ENCODE peak calls at places on chromosome 13, in ten cellular contexts. V, Y, I, W, N, R, Q, K, U and B are unnamed samples.

GRCh38 chr13:77510156-77510555 is 25.4 kb upstream of the SCEL start:
- DNase-seq in U (no peak), W (no peak), N (no peak), Y (no peak), R (no peak), I (no peak), V (no peak), K (no peak), Q (no peak), B (no peak)

GRCh38 chr13:45142440-45143345 is 22.4 kb downstream of the GTF2F2 start:
- DNase-seq in W (no peak), U (peak), Y (no peak), N (no peak), V (no peak), I (peak), K (no peak), R (peak), Q (no peak), B (no peak)

GRCh38 chr13:94251801-94252200 is 227.7 kb downstream of the DCT start:
- DNase-seq in W (no peak), R (peak), V (peak), Q (no peak), N (no peak), U (peak), Y (no peak), K (no peak), I (no peak), B (peak)

GRCh38 chr13:75691183-75691582 is 55.1 kb downstream of the LMO7 start:
- DNase-seq in Y (no peak), Q (no peak), U (no peak), K (no peak), V (no peak), W (no peak), N (no peak), I (no peak), R (no peak), B (no peak)

GRCh38 chr13:32315255-32316029 is at the start of the genes BRCA2 and ZAR1L:
- DNase-seq in Q (peak), I (peak), N (peak), Y (peak), W (peak), R (peak), U (peak), V (peak), K (peak), B (peak)

GRCh38 chr13:46178143-46178542 is 3.8 kb downstream of the LCP1 start:
- DNase-seq in Q (no peak), Y (no peak), I (no peak), V (no peak), N (no peak), R (no peak), U (peak), W (no peak), K (no peak), B (no peak)

GRCh38 chr13:80251403-80251802 is 89.5 kb downstream of the SPRY2 start:
- DNase-seq in Y (no peak), W (peak), K (no peak), I (no peak), V (no peak), N (no peak), U (peak), Q (no peak), R (peak), B (peak)

GRCh38 chr13:52615134-52615801 is 27.0 kb upstream of the HNRNPA1L2 start:
- DNase-seq in V (no peak), I (no peak), Q (no peak), U (no peak), K (no peak), W (no peak), N (no peak), R (no peak), Y (no peak), B (no peak)

GRCh38 chr13:49878682-49879081 is 57.5 kb downstream of the SPRYD7 start:
- DNase-seq in R (no peak), I (no peak), W (no peak), N (no peak), Q (no peak), K (no peak), V (no peak), Y (no peak), U (no peak), B (no peak)

GRCh38 chr13:31742102-31742695 is 2.9 kb downstream of the RXFP2 start:
- DNase-seq in U (peak), W (peak), V (peak), Y (no peak), R (peak), K (peak), N (peak), I (peak), Q (peak), B (peak)

GRCh38 chr13:47930649-47931165 is 70.4 kb downstream of the SUCLA2 start:
- DNase-seq in N (no peak), W (no peak), Y (no peak), I (no peak), K (no peak), Q (no peak), V (no peak), R (no peak), U (no peak), B (no peak)

GRCh38 chr13:27622102-27622820 is 569 bp downstream of the POLR1D start:
- DNase-seq in V (no peak), W (no peak), I (peak), U (no peak), R (peak), Q (no peak), Y (no peak), K (no peak), N (peak), B (peak)

GRCh38 chr13:80274643-80275042 is 66.3 kb downstream of the SPRY2 start:
- DNase-seq in U (no peak), Y (no peak), R (no peak), N (no peak), K (no peak), I (peak), W (no peak), Q (no peak), V (no peak), B (no peak)

GRCh38 chr13:23848019-23848418 is 41.2 kb downstream of the MIPEP start:
- DNase-seq in W (no peak), R (no peak), N (no peak), U (no peak), I (no peak), Q (no peak), V (no peak), Y (no peak), K (no peak), B (no peak)

GRCh38 chr13:51432576-51432975 is 20.3 kb downstream of the INTS6 start:
- DNase-seq in V (no peak), U (no peak), N (no peak), R (no peak), K (no peak), Y (no peak), W (no peak), Q (no peak), I (no peak), B (no peak)
- TF ChIP-seq CTCF in V (no peak), U (no peak), N (peak), R (no peak), K (no peak), Y (no peak), W (no peak), Q (no peak), I (no peak), B (no peak)

DNA sequence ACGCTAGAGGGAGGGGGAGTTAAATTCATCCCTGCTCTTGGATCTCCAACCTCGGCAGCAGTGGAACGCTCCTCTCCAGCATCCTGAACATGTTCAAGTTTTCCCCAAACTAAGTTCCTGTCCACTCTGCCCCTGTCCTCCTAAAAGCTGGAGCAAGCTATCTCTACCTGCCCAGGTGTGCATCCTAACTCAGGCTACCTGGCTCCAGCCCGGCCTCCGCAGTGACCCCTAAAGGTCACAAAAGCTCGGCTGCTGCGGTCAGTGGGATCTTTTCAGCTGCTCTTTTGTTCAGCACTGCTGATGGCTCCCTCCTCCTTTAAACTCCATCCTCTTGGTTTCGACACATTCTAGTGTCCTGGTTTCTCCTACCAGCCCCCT is 1.4 kb downstream of the DCUN1D2 start:
- DNase-seq in N (no peak), R (no peak), W (no peak), Q (no peak), U (no peak), I (no peak), Y (no peak), K (no peak), V (no peak), B (no peak)
- H3K4me3 ChIP-seq in N (peak), R (peak), W (peak), Q (no peak), U (peak), I (peak), Y (peak), K (peak), V (peak), B (peak)

GRCh38 chr13:113863511-113864302 is at the start of gene GAS6:
- DNase-seq in U (peak), K (peak), Q (no peak), R (peak), N (no peak), V (peak), Y (peak), W (peak), I (peak), B (peak)
- TF ChIP-seq CTCF in U (peak), K (peak), Q (no peak), R (no peak), N (no peak), V (peak), Y (no peak), W (no peak), I (peak), B (no peak)

DNA sequence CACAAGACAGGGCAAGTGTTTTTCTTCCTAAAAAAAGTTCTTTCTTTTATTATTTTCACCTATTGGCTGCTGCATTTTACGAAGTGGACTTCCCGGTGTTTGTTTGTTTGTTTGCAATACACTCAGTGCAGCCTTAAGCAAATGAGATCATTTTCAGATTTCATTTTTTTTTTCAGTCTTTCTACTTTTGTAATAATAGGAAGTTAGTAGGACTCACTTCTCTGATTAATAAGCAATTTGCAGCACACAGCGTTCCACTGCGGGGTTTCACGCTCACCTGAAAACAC is 128.3 kb downstream of the STK24 start:
- DNase-seq in U (no peak), W (no peak), I (no peak), Y (no peak), R (no peak), K (no peak), Q (no peak), N (no peak), V (no peak), B (no peak)
- H3K4me3 ChIP-seq in U (no peak), W (no peak), I (no peak), Y (no peak), R (no peak), K (no peak), Q (no peak), N (no peak), V (no peak), B (no peak)

DNA sequence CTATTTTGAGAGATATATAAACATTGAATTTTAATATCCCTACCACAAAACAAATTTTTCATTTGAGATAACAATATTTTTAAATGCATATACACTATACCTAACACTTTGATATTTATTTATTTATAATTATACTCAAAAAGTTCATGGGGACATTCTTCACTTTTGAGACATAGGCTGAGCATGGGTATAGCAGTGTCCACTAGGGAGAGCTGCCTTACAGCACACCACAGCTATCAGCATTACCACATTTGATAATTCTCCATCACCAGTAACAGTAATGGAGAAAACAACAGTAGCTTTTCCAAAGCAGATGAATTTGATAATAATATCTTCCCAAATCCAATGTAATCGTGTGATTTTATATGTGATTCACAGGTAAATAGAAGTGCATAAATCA is 626.1 kb downstream of the DACH1 start:
- DNase-seq in K (no peak), Q (no peak), W (no peak), U (peak), I (peak), N (no peak), R (peak), V (no peak), Y (no peak), B (peak)
- TF ChIP-seq CTCF in K (no peak), Q (no peak), W (no peak), U (peak), I (peak), N (peak), R (peak), V (peak), Y (peak), B (peak)

GRCh38 chr13:98484289-98485219 is 92.4 kb downstream of the STK24 start:
- DNase-seq in W (no peak), K (peak), Y (peak), R (peak), N (no peak), V (peak), I (peak), Q (peak), U (peak), B (peak)
- H3K4me3 ChIP-seq in W (no peak), K (no peak), Y (peak), R (peak), N (no peak), V (peak), I (no peak), Q (no peak), U (peak), B (no peak)

DNA sequence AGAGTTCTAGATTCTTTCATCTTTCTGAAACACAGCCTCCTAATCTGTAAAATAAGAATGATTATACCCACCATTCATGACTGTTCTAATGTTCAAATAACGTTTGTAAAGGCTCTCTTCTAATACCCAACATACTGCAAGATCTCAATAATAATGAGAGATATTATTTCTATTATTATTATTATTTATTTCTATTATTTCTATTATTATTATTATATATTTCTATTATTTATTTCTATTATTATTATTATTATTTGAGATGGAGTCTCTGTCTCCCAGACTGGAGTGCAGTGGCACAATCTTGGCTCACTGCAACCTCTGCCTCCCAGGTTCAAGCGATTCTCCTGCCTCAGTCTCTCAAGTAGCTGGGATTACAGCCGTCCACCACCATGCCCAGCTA is 395.5 kb downstream of the EFNB2 start:
- DNase-seq in Q (no peak), V (no peak), Y (no peak), K (no peak), R (no peak), N (no peak), U (no peak), I (no peak), W (no peak), B (no peak)
- TF ChIP-seq CTCF in Q (no peak), V (no peak), Y (no peak), K (no peak), R (no peak), N (no peak), U (no peak), I (no peak), W (no peak), B (no peak)